ENCODE peak calls at places on chromosomes 16 and 17, in seven cellular contexts. F, J, L, C, K, Y and A are unnamed samples.

GRCh38 chr16:31111881-31112466 is 3.8 kb downstream of the BCKDK start:
- DNase-seq in J (no peak), Y (no peak), K (no peak), F (no peak), L (no peak), C (no peak), A (no peak)

GRCh38 chr17:64547354-64547753 is 40.6 kb downstream of the CEP95 start:
- DNase-seq in C (no peak), J (no peak), L (no peak), K (no peak), F (no peak), Y (no peak), A (no peak)

GRCh38 chr16:79047337-79047736 is 553.2 kb downstream of the MAF start:
- DNase-seq in K (no peak), J (no peak), F (no peak), L (no peak), C (no peak), Y (peak; percentile 17), A (no peak)

GRCh38 chr17:47305302-47305923 is 18.3 kb upstream of the EFCAB13 start:
- DNase-seq in Y (peak; percentile 66), F (no peak), C (no peak), K (no peak), J (no peak), L (peak; percentile 16), A (peak; percentile 68)

GRCh38 chr17:42016411-42016831 is 818 bp downstream of the DNAJC7 start:
- DNase-seq in J (peak; percentile 52), K (peak; percentile 28), F (no peak), L (no peak), Y (no peak), C (no peak), A (no peak)

GRCh38 chr17:36918260-36918691 is 19.0 kb upstream of the LHX1 start:
- DNase-seq in Y (peak; percentile 70), J (no peak), K (no peak), L (no peak), C (no peak), F (no peak), A (no peak)

GRCh38 chr17:3558603-3559269 is 1.1 kb upstream of the TRPV3 start:
- DNase-seq in C (peak; percentile 87), J (no peak), K (no peak), L (no peak), F (no peak), Y (no peak), A (no peak)

GRCh38 chr17:18904482-18904881 is 46.6 kb downstream of the PRPSAP2 start:
- DNase-seq in K (no peak), J (no peak), F (no peak), Y (no peak), C (no peak), L (no peak), A (no peak)

DNA sequence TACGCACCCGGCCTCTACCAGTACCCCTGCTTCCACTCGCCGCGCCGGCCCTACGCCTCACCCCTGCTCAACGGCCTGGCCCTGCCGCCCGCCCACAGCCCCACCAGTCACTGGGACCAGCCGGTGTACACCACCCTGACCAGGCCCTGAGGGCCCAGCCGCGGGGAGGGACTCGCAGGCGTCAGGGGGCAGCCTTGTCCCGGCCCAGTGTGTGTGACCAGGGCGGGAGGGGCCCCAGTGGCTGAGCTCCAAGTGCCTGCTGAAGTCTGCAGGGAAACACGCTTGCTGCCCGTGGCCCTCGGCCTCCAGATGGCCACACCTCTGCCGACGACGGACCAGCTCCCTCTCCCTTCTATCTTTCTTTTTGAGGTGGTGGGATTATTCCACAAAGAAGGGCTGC is 3.7 kb downstream of the SOX8 start:
- DNase-seq in K (no peak), F (no peak), C (no peak), J (no peak), Y (no peak), L (no peak), A (no peak)
- H3K27ac ChIP-seq in K (no peak overlapping the region), F (no peak overlapping the region), C (no peak overlapping the region), J (no peak overlapping the region), Y (no peak overlapping the region), L (no peak overlapping the region), A (no peak overlapping the region)

GRCh38 chr17:80893604-80894438 is 97.8 kb upstream of the CHMP6 start:
- DNase-seq in Y (no peak), J (no peak), K (no peak), C (no peak), L (no peak), F (no peak), A (no peak)

GRCh38 chr17:80894726-80895125 is 96.9 kb upstream of the CHMP6 start:
- DNase-seq in C (no peak), J (no peak), F (no peak), Y (no peak), K (no peak), L (no peak), A (no peak)

GRCh38 chr17:80892900-80893603 is 98.6 kb upstream of the CHMP6 start:
- DNase-seq in K (peak; percentile 80), J (peak; percentile 60), L (no peak), F (peak; percentile 71), Y (peak; percentile 41), C (no peak), A (no peak)

GRCh38 chr17:80895366-80895765 is 96.3 kb upstream of the CHMP6 start:
- DNase-seq in C (no peak), L (no peak), K (no peak), J (no peak), F (no peak), Y (no peak), A (no peak)

DNA sequence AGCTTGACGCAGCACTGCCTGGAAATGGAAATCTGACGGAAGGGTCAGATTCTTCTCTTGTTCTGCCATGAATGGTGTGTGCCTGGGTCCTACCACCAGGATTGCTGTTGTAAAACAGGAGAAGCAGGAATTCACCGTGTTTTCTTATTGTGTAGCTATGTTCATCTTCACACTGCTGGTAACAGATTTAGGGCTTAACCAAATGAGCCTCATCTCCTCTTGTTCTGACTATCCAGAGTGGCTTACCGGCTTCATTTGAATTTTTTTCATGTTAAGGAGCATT is 97.3 kb upstream of the CHMP6 start:
- DNase-seq in F (no peak), C (no peak), Y (peak; percentile 22), J (no peak), K (no peak), L (no peak), A (no peak)
- TF ChIP-seq CTCF in F (no peak), C (no peak), Y (no peak), J (no peak), K (no peak), L (no peak), A (no peak)

GRCh38 chr17:68955181-68955841 is at the start of gene ABCA8:
- DNase-seq in F (no peak), K (peak; percentile 53), C (no peak), Y (peak; percentile 9), J (no peak), L (peak; percentile 42), A (no peak)
- H3K27ac ChIP-seq in F (peak within 1 kb of the TSS; percentile 19), K (peak within 1 kb of the TSS; percentile 57), C (no peak within 1 kb of the TSS), Y (no peak within 1 kb of the TSS), J (no peak within 1 kb of the TSS), L (no peak within 1 kb of the TSS), A (no peak within 1 kb of the TSS)

GRCh38 chr17:45236002-45236606 is 14.4 kb downstream of the FMNL1 start:
- DNase-seq in L (no peak), Y (no peak), C (no peak), J (no peak), K (no peak), F (no peak), A (no peak)
- TF ChIP-seq CTCF in L (no peak), Y (peak; percentile 35), C (no peak), J (no peak), K (peak; percentile 39), F (no peak), A (no peak)

GRCh38 chr16:67017810-67018488 is 11.0 kb upstream of the CBFB start:
- DNase-seq in Y (peak; percentile 97), J (peak; percentile 74), F (peak; percentile 59), C (peak; percentile 82), L (peak; percentile 92), K (peak; percentile 77), A (peak; percentile 59)
- H3K27ac ChIP-seq in Y (peak overlapping the region; percentile 49), J (no peak overlapping the region), F (no peak overlapping the region), C (no peak overlapping the region), L (no peak overlapping the region), K (no peak overlapping the region), A (no peak overlapping the region)

GRCh38 chr17:44004761-44005526 is 522 bp downstream of the NAGS start:
- DNase-seq in F (no peak), C (no peak), J (no peak), Y (no peak), L (no peak), K (no peak), A (no peak)

GRCh38 chr17:44006581-44007345 is 2.3 kb downstream of the NAGS start:
- DNase-seq in J (peak; percentile 93), C (peak; percentile 73), F (peak; percentile 97), K (peak; percentile 94), Y (peak; percentile 97), L (peak; percentile 99), A (peak; percentile 96)

GRCh38 chr17:44005527-44005864 is 1.1 kb downstream of the NAGS start:
- DNase-seq in K (no peak), F (no peak), C (no peak), L (no peak), Y (no peak), J (no peak), A (no peak)

GRCh38 chr17:44007346-44008204 is 3.2 kb downstream of the NAGS start:
- DNase-seq in K (no peak), L (no peak), J (no peak), F (no peak), C (no peak), Y (no peak), A (no peak)

GRCh38 chr17:44005865-44006580 is 1.6 kb downstream of the NAGS start:
- DNase-seq in L (peak; percentile 55), J (no peak), Y (peak; percentile 32), F (peak; percentile 42), K (no peak), C (no peak), A (no peak)
- TF ChIP-seq CTCF in L (no peak), J (no peak), Y (no peak), F (no peak), K (no peak), C (no peak), A (no peak)

DNA sequence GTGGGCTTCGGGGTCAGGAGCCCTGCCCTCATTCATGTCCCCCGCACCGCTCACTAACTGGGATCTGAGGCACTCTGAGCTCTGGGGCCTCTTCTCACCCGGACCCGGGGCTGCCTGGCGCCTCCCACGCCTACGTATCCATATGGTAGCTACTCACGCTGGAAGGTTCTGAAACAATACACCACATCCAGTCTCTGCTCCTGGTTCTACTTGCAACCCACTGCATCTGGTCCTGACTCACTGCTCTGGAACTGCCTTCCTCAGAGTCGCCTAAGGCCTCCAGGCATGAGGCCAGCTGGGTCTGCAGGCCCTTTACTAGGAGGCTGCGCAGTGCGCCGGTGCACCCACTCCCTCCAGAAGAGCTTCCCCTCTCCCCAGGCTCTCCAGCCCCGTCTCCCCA is 18.1 kb downstream of the USP36 start:
- DNase-seq in Y (no peak), C (no peak), L (no peak), F (no peak), J (no peak), K (no peak), A (peak; percentile 54)
- H3K27ac ChIP-seq in Y (no peak overlapping the region), C (no peak overlapping the region), L (no peak overlapping the region), F (no peak overlapping the region), J (no peak overlapping the region), K (no peak overlapping the region), A (no peak overlapping the region)